ENCODE peak calls at places on chromosomes 2 and 18, in seven cellular contexts. M, C, E, N, I, K and L are unnamed samples.

GRCh38 chr18:70334728-70335329 is 46.0 kb downstream of the SOCS6 start:
- DNase-seq in C (no peak), E (no peak), N (no peak), K (no peak), I (peak), M (no peak), L (no peak)

GRCh38 chr18:77012751-77013550 is 119.6 kb downstream of the MBP start:
- DNase-seq in N (no peak), C (no peak), E (no peak), K (no peak), M (no peak), I (no peak), L (no peak)

GRCh38 chr18:69088971-69089370 is 291.1 kb downstream of the CCDC102B start:
- DNase-seq in K (no peak), M (no peak), E (no peak), C (no peak), I (no peak), N (no peak), L (no peak)

GRCh38 chr2:38524580-38524979 is 78.1 kb downstream of the HNRNPLL start:
- DNase-seq in K (no peak), I (no peak), E (no peak), N (no peak), M (no peak), C (no peak), L (no peak)

GRCh38 chr2:208134928-208135586 is 5.4 kb upstream of the CRYGC start:
- DNase-seq in E (no peak), C (no peak), K (peak), N (no peak), M (no peak), I (no peak), L (peak)

GRCh38 chr18:43847164-43848091 is 570.1 kb upstream of the SYT4 start:
- DNase-seq in M (no peak), C (no peak), N (no peak), K (no peak), E (no peak), I (peak), L (no peak)

GRCh38 chr2:218397502-218398436 is 1.9 kb upstream of the CTDSP1 start:
- DNase-seq in I (peak), N (no peak), K (peak), E (peak), M (no peak), C (peak), L (no peak)

GRCh38 chr2:241111443-241111810 is 9.3 kb upstream of the MTERF4 start:
- DNase-seq in E (no peak), I (no peak), N (no peak), M (no peak), K (no peak), C (peak), L (no peak)

GRCh38 chr18:49321800-49322461 is 138.5 kb downstream of the DYM start:
- DNase-seq in K (no peak), M (no peak), I (peak), C (no peak), N (no peak), E (no peak), L (no peak)

GRCh38 chr18:3094355-3094684 is 81.4 kb upstream of the LPIN2 start:
- DNase-seq in K (no peak), N (no peak), E (no peak), I (no peak), M (no peak), C (no peak), L (no peak)

GRCh38 chr2:191020742-191021381 is 6.9 kb upstream of the STAT1 start:
- DNase-seq in C (no peak), M (no peak), I (peak), E (peak), N (no peak), K (peak), L (peak)

GRCh38 chr2:2886934-2887333 is 490.7 kb downstream of the EIPR1 start:
- DNase-seq in C (no peak), I (no peak), M (no peak), K (no peak), N (no peak), E (no peak), L (no peak)

GRCh38 chr2:235024951-235025773 is 73.3 kb downstream of the SH3BP4 start:
- DNase-seq in M (no peak), N (no peak), E (no peak), K (no peak), C (no peak), I (no peak), L (no peak)

GRCh38 chr2:100984892-100985307 is 17.2 kb upstream of the RPL31 start:
- DNase-seq in I (peak), C (peak), K (peak), E (peak), N (peak), M (peak), L (peak)

GRCh38 chr2:133847591-133847990 is 279.3 kb upstream of the NCKAP5 start:
- DNase-seq in M (no peak), E (no peak), N (no peak), C (no peak), I (no peak), K (no peak), L (no peak)

GRCh38 chr2:68441179-68441993 is 25.7 kb downstream of the FBXO48 start:
- DNase-seq in M (peak), I (peak), N (peak), C (peak), E (peak), K (peak), L (peak)

GRCh38 chr2:32235315-32235714 is 29.4 kb downstream of the NLRC4 start:
- DNase-seq in K (no peak), C (no peak), N (no peak), I (no peak), M (no peak), E (no peak), L (no peak)

GRCh38 chr2:70991742-70992141 is 2.9 kb downstream of the TEX261 start:
- DNase-seq in E (no peak), K (no peak), N (no peak), C (peak), I (no peak), M (no peak), L (no peak)

GRCh38 chr2:15316370-15316814 is 244.7 kb downstream of the NBAS start:
- DNase-seq in K (no peak), N (no peak), E (no peak), M (no peak), I (no peak), C (no peak), L (no peak)

GRCh38 chr18:777021-777420 is 35.0 kb downstream of the YES1 start:
- DNase-seq in C (no peak), N (no peak), M (no peak), I (peak), E (no peak), K (no peak), L (no peak)

GRCh38 chr2:41387519-41387918 is 660.3 kb upstream of the PKDCC start:
- DNase-seq in E (no peak), I (no peak), N (no peak), C (no peak), K (no peak), M (no peak), L (no peak)